ENCODE peak calls at places on chromosomes 3 and 15, in nine cellular contexts. S, E, W, M, L, K, V, H and P are unnamed samples.

GRCh38 chr3:123321806-123322205 is 120.1 kb downstream of the SEC22A start:
- DNase-seq in S (no peak), E (no peak), W (no peak), M (no peak), L (no peak), K (no peak), V (no peak), H (no peak), P (no peak)

GRCh38 chr3:20040476-20041196 is 390 bp downstream of the KAT2B start:
- DNase-seq in S (no peak), E (peak; percentile 61), W (peak; percentile 49), M (peak; percentile 94), L (peak; percentile 88), K (peak; percentile 48), V (peak; percentile 74), H (no peak), P (peak; percentile 68)

GRCh38 chr3:50542177-50543034 is 25.1 kb downstream of the C3orf18 start:
- DNase-seq in S (peak; percentile 11), E (peak; percentile 53), W (peak; percentile 54), M (peak; percentile 77), L (peak; percentile 54), K (peak; percentile 65), V (peak; percentile 85), H (peak; percentile 32), P (peak; percentile 94)

GRCh38 chr15:98896802-98897732 is 110.5 kb downstream of the PGPEP1L start:
- DNase-seq in S (peak; percentile 80), E (no peak), W (no peak), M (no peak), L (no peak), K (no peak), V (no peak), H (no peak), P (no peak)

GRCh38 chr3:113200946-113201345 is 10.4 kb upstream of the BOC start:
- DNase-seq in S (no peak), E (no peak), W (no peak), M (no peak), L (no peak), K (no peak), V (no peak), H (no peak), P (no peak)

GRCh38 chr15:77870195-77871065 is 207.1 kb downstream of the TBC1D2B start:
- DNase-seq in S (no peak), E (no peak), W (no peak), M (peak; percentile 77), L (peak; percentile 40), K (peak; percentile 47), V (peak; percentile 89), H (peak; percentile 23), P (peak; percentile 83)

GRCh38 chr15:62020576-62021160 is 39.6 kb downstream of the VPS13C start:
- DNase-seq in S (no peak), E (no peak), W (no peak), M (no peak), L (no peak), K (no peak), V (no peak), H (no peak), P (no peak)

GRCh38 chr3:134494539-134494938 is 8.7 kb downstream of the CEP63 start:
- DNase-seq in S (no peak), E (no peak), W (no peak), M (no peak), L (no peak), K (no peak), V (no peak), H (no peak), P (no peak)

GRCh38 chr15:54150255-54150654 is 172.0 kb downstream of the UNC13C start:
- DNase-seq in S (no peak), E (no peak), W (no peak), M (no peak), L (no peak), K (no peak), V (no peak), H (no peak), P (no peak)

GRCh38 chr15:74400915-74401757 is 32.6 kb downstream of the SEMA7A start:
- DNase-seq in S (no peak), E (no peak), W (no peak), M (no peak), L (no peak), K (no peak), V (no peak), H (no peak), P (no peak)

GRCh38 chr15:49789436-49789835 is 168.6 kb downstream of the DTWD1 start:
- DNase-seq in S (no peak), E (no peak), W (no peak), M (no peak), L (no peak), K (no peak), V (no peak), H (no peak), P (no peak)

GRCh38 chr3:105781871-105782270 is 86.9 kb downstream of the CBLB start:
- DNase-seq in S (no peak), E (no peak), W (no peak), M (no peak), L (no peak), K (no peak), V (no peak), H (no peak), P (no peak)

GRCh38 chr3:172280406-172281051 is 167.7 kb downstream of the GHSR start:
- DNase-seq in S (peak; percentile 98), E (no peak), W (no peak), M (no peak), L (no peak), K (no peak), V (no peak), H (no peak), P (no peak)

GRCh38 chr3:87856126-87856525 is 202.7 kb downstream of the CGGBP1 start:
- DNase-seq in S (no peak), E (no peak), W (no peak), M (no peak), L (no peak), K (no peak), V (no peak), H (no peak), P (no peak)

GRCh38 chr3:63976166-63976861 is 47.0 kb downstream of the PSMD6 start:
- DNase-seq in S (no peak), E (no peak), W (no peak), M (no peak), L (no peak), K (no peak), V (no peak), H (no peak), P (no peak)

GRCh38 chr3:102299125-102299877 is 135.5 kb upstream of the ZPLD1 start:
- DNase-seq in S (no peak), E (no peak), W (no peak), M (no peak), L (no peak), K (no peak), V (no peak), H (no peak), P (no peak)

GRCh38 chr3:11499144-11499543 is 144.6 kb downstream of the VGLL4 start:
- DNase-seq in S (no peak), E (no peak), W (no peak), M (no peak), L (no peak), K (no peak), V (no peak), H (no peak), P (no peak)

GRCh38 chr15:96362001-96362758 is 31.7 kb downstream of the NR2F2 start:
- DNase-seq in S (no peak), E (no peak), W (no peak), M (peak; percentile 79), L (no peak), K (no peak), V (no peak), H (peak; percentile 47), P (no peak)

GRCh38 chr3:55984631-55985030 is 483.6 kb downstream of the ERC2 start:
- DNase-seq in S (no peak), E (no peak), W (no peak), M (no peak), L (no peak), K (no peak), V (no peak), H (no peak), P (no peak)

GRCh38 chr3:193776626-193777025 is 183.6 kb downstream of the OPA1 start:
- DNase-seq in S (no peak), E (no peak), W (peak; percentile 10), M (no peak), L (no peak), K (no peak), V (no peak), H (no peak), P (no peak)